ENCODE peak calls at places on chromosome 22, in six cellular contexts. S is H1, R is mammary epithelial cell, I is fibroblast of lung, P is HCT116, T is GM23248. C is an unnamed sample. For H3K9me3, the result is how much of the 10 kb centered on the place peaks cover.

GRCh38 chr22:38120359-38121110 is 10.1 kb upstream of the BAIAP2L2 start:
- DNase-seq in R (no peak), P (no peak), S (no peak), I (no peak), T (no peak), C (no peak)

GRCh38 chr22:20591660-20592310 is 84.4 kb downstream of the MED15 start:
- DNase-seq in S (peak), T (no peak), I (peak), R (no peak), P (peak), C (no peak)

GRCh38 chr22:45645526-45646414 is 25.9 kb upstream of the ATXN10 start:
- DNase-seq in R (peak), T (peak), P (peak), I (peak), S (no peak), C (peak)

GRCh38 chr22:45891471-45891995 is 85.4 kb downstream of the WNT7B start:
- DNase-seq in R (no peak), P (no peak), S (no peak), T (no peak), I (no peak), C (no peak)

GRCh38 chr22:28064941-28065340 is 145.9 kb upstream of the PITPNB start:
- DNase-seq in R (no peak), P (no peak), S (no peak), T (no peak), I (peak), C (no peak)

GRCh38 chr22:20916916-20917810 is at the start of gene CRKL:
- DNase-seq in R (peak), T (peak), I (peak), S (peak), P (peak), C (peak)

GRCh38 chr22:25661067-25661466 is 80.9 kb upstream of the MYO18B start:
- DNase-seq in I (peak), P (no peak), T (peak), R (no peak), S (no peak), C (no peak)

GRCh38 chr22:45812910-45813309 is 141.3 kb downstream of the ATXN10 start:
- DNase-seq in R (no peak), T (no peak), I (no peak), P (no peak), S (no peak), C (no peak)

GRCh38 chr22:31247726-31248125 is 35.6 kb downstream of the LIMK2 start:
- DNase-seq in I (no peak), P (no peak), R (no peak), S (no peak), T (no peak), C (no peak)

GRCh38 chr22:23404689-23405365 is 175.3 kb downstream of the IGLL1 start:
- DNase-seq in R (no peak), T (peak), I (peak), S (no peak), P (no peak), C (no peak)

GRCh38 chr22:31944700-31945477 is 554 bp downstream of the YWHAH start:
- DNase-seq in T (peak), P (no peak), S (no peak), I (peak), R (no peak), C (peak)

GRCh38 chr22:29914165-29914564 is 31.2 kb downstream of the MTMR3 start:
- DNase-seq in R (peak), T (peak), P (no peak), I (peak), S (no peak), C (no peak)
- H3K4me2 ChIP-seq in R (peak), T (peak), P (peak), I (peak), S (peak), C (no peak)

DNA sequence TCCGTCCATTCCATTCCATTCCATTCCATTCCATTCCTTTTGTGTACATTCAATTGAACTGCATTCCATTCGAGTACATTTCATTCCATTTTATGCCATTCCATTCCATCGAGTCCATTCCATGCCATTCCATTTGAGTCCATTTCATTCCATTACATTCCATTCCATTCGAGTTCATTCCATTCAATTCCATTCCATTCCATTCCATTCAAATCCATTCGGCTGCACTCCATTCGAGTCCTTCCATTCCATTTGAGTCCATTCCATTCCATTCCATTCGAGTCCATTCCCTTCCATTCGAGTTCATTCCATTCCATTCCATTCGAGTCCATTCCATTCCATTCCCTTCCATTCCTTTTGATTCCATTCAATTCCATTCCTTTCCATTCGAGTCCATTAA is 4800.6 kb upstream of the OR11H1 start:
- DNase-seq in R (no peak), S (no peak), P (no peak), T (no peak), I (no peak), C (no peak)
- H3K9me3 ChIP-seq in R (half or more), S (under half), P (half or more), T (under half), I (under half), C (half or more)

GRCh38 chr22:41696714-41697113 is 2.6 kb upstream of the MEI1 start:
- DNase-seq in T (no peak), I (no peak), P (no peak), S (no peak), R (no peak), C (no peak)
- H3K4me2 ChIP-seq in T (peak), I (no peak), P (peak), S (no peak), R (peak), C (peak)

GRCh38 chr22:49168219-49168813 is 659.4 kb downstream of the BRD1 start:
- DNase-seq in P (no peak), R (no peak), I (no peak), S (no peak), T (no peak), C (no peak)
- H3K9me3 ChIP-seq in P (under half), R (half or more), I (under half), S (under half), T (under half), C (under half)

DNA sequence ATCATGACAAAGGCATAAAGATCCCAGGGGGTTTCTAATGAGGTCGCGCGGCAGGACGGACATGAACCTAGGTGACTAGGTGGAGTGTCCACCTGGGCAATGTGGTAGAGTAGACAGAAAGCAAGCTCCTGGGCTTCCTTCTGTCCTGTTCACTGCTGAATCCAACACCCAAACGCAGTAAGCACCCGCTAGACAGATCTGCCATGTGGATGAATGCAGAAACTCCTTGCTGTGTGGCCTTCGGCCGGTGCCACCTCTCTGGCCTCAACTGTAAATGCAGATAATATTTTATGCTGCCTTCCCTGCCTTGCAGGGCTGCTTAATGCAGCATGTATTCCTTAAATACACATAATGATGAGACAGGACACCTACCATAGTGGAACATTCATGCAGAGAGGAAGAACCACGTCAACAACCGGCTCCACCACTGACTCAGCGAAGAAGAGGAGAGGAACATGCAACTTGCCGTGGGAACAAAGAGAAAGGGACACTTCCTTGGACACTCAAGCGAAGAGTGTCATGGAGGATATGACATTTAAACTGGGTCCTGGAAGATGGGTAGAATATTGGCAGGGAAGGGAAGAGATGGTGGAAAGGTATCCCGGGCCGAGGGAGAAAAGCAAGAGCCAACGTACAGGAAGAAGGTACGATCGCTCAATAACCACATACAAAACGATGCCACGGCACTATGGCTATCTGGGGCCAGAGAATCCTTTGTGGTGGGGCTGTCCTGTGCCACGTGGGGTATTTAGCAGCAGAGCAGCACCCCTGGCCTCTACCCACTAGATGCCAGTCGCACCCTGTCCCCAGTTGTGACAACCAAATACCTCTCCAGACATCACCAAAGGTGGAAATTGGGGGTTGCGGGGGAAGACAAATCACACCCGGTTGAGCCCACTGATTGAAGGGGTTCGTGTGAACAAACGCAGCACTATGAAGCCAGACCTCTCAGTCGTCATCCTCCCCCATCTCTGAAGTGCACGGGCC is 30.8 kb downstream of the MYH9 start:
- DNase-seq in S (no peak), P (no peak), T (no peak), I (no peak), R (no peak), C (no peak)
- H3K4me2 ChIP-seq in S (no peak), P (peak), T (no peak), I (peak), R (peak), C (no peak)

DNA sequence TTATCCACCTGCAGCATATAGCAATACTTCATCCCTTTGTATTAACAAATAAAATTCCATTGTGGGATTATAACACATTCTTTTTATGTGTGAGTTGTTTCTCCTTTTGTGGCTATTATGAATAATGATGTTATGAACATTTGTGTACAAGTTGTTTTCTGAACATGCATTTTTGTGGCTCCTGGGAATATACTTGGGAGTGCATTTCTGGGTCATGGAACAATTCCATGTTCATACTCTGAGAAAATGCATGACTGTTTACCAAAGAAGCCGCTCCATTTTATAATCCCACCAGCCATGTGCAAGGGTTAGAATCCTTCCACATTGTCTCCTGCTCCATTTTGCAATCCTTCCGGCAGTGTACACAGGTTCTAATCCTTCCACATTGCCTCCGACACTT is 713.8 kb downstream of the TBC1D22A start:
- DNase-seq in R (no peak), S (no peak), P (no peak), I (peak), T (no peak), C (no peak)
- H3K9me3 ChIP-seq in R (under half), S (half or more), P (under half), I (under half), T (under half), C (under half)

DNA sequence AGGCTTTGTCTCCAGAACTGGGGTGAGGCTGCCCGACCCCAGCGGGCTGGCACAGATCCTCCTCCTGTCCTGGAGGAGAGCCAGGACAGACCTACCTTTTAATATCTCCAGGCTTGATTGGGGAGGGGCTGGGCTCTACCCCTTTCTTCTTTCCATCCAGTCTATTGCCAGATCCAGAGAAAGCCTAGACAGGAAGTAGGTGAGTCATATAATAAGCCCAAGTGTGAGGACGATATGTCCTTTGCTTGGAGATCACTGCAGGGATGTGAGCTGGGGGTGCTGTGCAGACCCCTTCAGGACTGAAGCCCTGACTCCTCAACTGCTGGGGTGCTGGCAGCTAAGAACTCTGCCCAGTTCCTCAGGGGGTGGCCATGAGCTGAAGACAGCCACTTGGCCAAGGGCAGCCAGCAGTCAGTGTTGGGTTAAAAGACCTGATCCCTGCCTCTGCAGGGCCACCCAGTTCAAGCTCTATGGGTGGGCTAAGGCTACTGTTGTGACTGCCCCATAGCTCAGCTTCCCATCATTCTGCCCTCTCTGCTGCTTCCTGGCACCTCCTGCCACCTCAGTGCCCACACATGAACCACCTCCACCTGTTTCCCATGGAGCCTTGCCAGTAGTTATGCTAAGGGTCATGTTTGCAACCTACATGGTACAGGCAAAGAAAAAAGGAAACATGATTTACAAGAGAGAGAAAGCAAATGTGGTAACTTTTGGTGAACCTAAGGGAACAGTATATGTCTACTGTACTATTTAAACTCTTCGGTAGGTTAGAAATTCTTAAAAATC is 8.3 kb upstream of the C22orf39 start:
- DNase-seq in I (no peak), P (no peak), S (no peak), R (no peak), T (peak), C (no peak)
- H3K4me2 ChIP-seq in I (no peak), P (no peak), S (no peak), R (no peak), T (no peak), C (no peak)